ENCODE peak calls at places on chromosome 7, in five cellular contexts. G is NCI-H2081; M is GDM1; I is naive thymus-derived CD8-positive, alpha-beta T cell; N is SHP77. V is an unnamed sample.

GRCh38 chr7:22545539-22545938 is 45.6 kb upstream of the STEAP1B start:
- DNase-seq in G (no peak), M (no peak), I (no peak), N (no peak), V (no peak)

GRCh38 chr7:139016931-139017511 is 18.8 kb downstream of the ZC3HAV1L start:
- DNase-seq in G (peak), M (peak), I (peak), N (peak), V (peak)

GRCh38 chr7:130297628-130298027 is 4.7 kb downstream of the CPA4 start:
- DNase-seq in G (no peak), M (no peak), I (no peak), N (no peak), V (no peak)

GRCh38 chr7:55242613-55243012 is 122.5 kb upstream of the LANCL2 start:
- DNase-seq in G (no peak), M (no peak), I (no peak), N (no peak), V (no peak)

GRCh38 chr7:85833071-85833470 is 646.2 kb upstream of the SEMA3D start:
- DNase-seq in G (no peak), M (no peak), I (no peak), N (no peak), V (no peak)

GRCh38 chr7:138887872-138888656 is 90.1 kb upstream of the ATP6V0A4 start:
- DNase-seq in G (no peak), M (no peak), I (no peak), N (no peak), V (no peak)

GRCh38 chr7:75639071-75639892 is 99.5 kb downstream of the HIP1 start:
- DNase-seq in G (peak), M (no peak), I (no peak), N (peak), V (peak)

GRCh38 chr7:24705481-24705954 is 51.7 kb downstream of the GSDME start:
- DNase-seq in G (no peak), M (peak), I (no peak), N (no peak), V (no peak)

GRCh38 chr7:75982306-75983064 is 11.9 kb downstream of the TMEM120A start:
- DNase-seq in G (no peak), M (no peak), I (no peak), N (no peak), V (no peak)

GRCh38 chr7:29611941-29612527 is 48.4 kb downstream of the PRR15 start:
- DNase-seq in G (no peak), M (no peak), I (no peak), N (peak), V (no peak)

GRCh38 chr7:117313582-117313981 is 9.3 kb downstream of the WNT2 start:
- DNase-seq in G (no peak), M (no peak), I (no peak), N (no peak), V (no peak)

GRCh38 chr7:7228967-7229366 is 46.6 kb downstream of the C1GALT1 start:
- DNase-seq in G (no peak), M (no peak), I (no peak), N (no peak), V (no peak)

GRCh38 chr7:142582351-142582750 is 166.9 kb upstream of the PRSS1 start:
- DNase-seq in G (no peak), M (no peak), I (no peak), N (no peak), V (no peak)

GRCh38 chr7:103870664-103871063 is 118.8 kb downstream of the RELN start:
- DNase-seq in G (peak), M (no peak), I (no peak), N (no peak), V (no peak)

GRCh38 chr7:42151309-42151708 is 85.7 kb downstream of the GLI3 start:
- DNase-seq in G (no peak), M (no peak), I (no peak), N (peak), V (no peak)

GRCh38 chr7:5223646-5224340 is 33.8 kb downstream of the WIPI2 start:
- DNase-seq in G (no peak), M (no peak), I (no peak), N (no peak), V (no peak)

GRCh38 chr7:69018200-69018599 is 580.1 kb upstream of the AUTS2 start:
- DNase-seq in G (no peak), M (no peak), I (no peak), N (peak), V (no peak)

GRCh38 chr7:147982307-147982706 is 608.3 kb upstream of the C7orf33 start:
- DNase-seq in G (no peak), M (no peak), I (no peak), N (no peak), V (no peak)

GRCh38 chr7:124322561-124322960 is 289.7 kb upstream of the TMEM229A start:
- DNase-seq in G (no peak), M (no peak), I (no peak), N (no peak), V (no peak)

GRCh38 chr7:31443457-31443856 is 70.4 kb upstream of the ITPRID1 start:
- DNase-seq in G (peak), M (no peak), I (no peak), N (peak), V (peak)

GRCh38 chr7:151087247-151088018 is 1.2 kb downstream of the AGAP3 start:
- DNase-seq in G (peak), M (peak), I (no peak), N (peak), V (no peak)

GRCh38 chr7:39084344-39084743 is 106.6 kb downstream of the POU6F2 start:
- DNase-seq in G (peak), M (no peak), I (no peak), N (peak), V (peak)

GRCh38 chr7:44639701-44640321 is 33.4 kb downstream of the OGDH start:
- DNase-seq in G (no peak), M (no peak), I (no peak), N (peak), V (no peak)

GRCh38 chr7:794671-795329 is 37.5 kb upstream of the SUN1 start:
- DNase-seq in G (no peak), M (no peak), I (no peak), N (no peak), V (no peak)

GRCh38 chr7:1049801-1050200 is 5.5 kb downstream of the GPR146 start:
- DNase-seq in G (no peak), M (no peak), I (no peak), N (no peak), V (no peak)

GRCh38 chr7:143183024-143183423 is at the start of gene TAS2R39:
- DNase-seq in G (no peak), M (no peak), I (no peak), N (no peak), V (no peak)

GRCh38 chr7:1610678-1611302 is 41.0 kb upstream of the PSMG3 start:
- DNase-seq in G (no peak), M (no peak), I (no peak), N (no peak), V (no peak)

GRCh38 chr7:13641699-13642098 is 347.8 kb downstream of the ETV1 start:
- DNase-seq in G (no peak), M (no peak), I (no peak), N (no peak), V (no peak)

GRCh38 chr7:157009778-157010587 is 480 bp downstream of the MNX1 start:
- DNase-seq in G (peak), M (no peak), I (no peak), N (no peak), V (no peak)

GRCh38 chr7:94294471-94295131 is 100.1 kb upstream of the COL1A2 start:
- DNase-seq in G (no peak), M (no peak), I (no peak), N (no peak), V (no peak)

GRCh38 chr7:147415991-147416390 is 1174.6 kb upstream of the C7orf33 start:
- DNase-seq in G (no peak), M (no peak), I (no peak), N (no peak), V (no peak)

GRCh38 chr7:25014735-25015134 is 34.8 kb upstream of the OSBPL3 start:
- DNase-seq in G (no peak), M (no peak), I (no peak), N (no peak), V (no peak)

GRCh38 chr7:54933610-54934009 is 85.2 kb upstream of the EGFR start:
- DNase-seq in G (no peak), M (no peak), I (no peak), N (no peak), V (no peak)

GRCh38 chr7:5423844-5424688 is 432 bp upstream of the TNRC18 start:
- DNase-seq in G (peak), M (peak), I (peak), N (peak), V (peak)